ENCODE peak calls at places on chromosome 6, in four cellular contexts. One of them, this sample, is unnamed.

GRCh38 chr6:106069478-106069877 is 16.7 kb upstream of the PRDM1 start:
- DNase-seq in K562: peak
- DNase-seq in GM12878: no peak
- DNase-seq in H1: no peak
- DNase-seq in this sample: no peak

GRCh38 chr6:161300823-161301222 is 27.0 kb upstream of the AGPAT4 start:
- DNase-seq in K562: no peak
- DNase-seq in GM12878: no peak
- DNase-seq in H1: no peak
- DNase-seq in this sample: no peak

GRCh38 chr6:158066161-158066781 is 84.6 kb downstream of the SYNJ2 start:
- DNase-seq in GM12878: no peak
- DNase-seq in K562: no peak
- DNase-seq in H1: no peak
- DNase-seq in this sample: no peak

GRCh38 chr6:161584051-161584450 is 310.2 kb upstream of the AGPAT4 start:
- DNase-seq in H1: no peak
- DNase-seq in K562: no peak
- DNase-seq in GM12878: no peak
- DNase-seq in this sample: no peak

GRCh38 chr6:74410630-74411029 is 714.6 kb downstream of the CD109 start:
- DNase-seq in H1: no peak
- DNase-seq in GM12878: no peak
- DNase-seq in K562: no peak
- DNase-seq in this sample: no peak

GRCh38 chr6:143432588-143432987 is 17.9 kb downstream of the ADAT2 start:
- DNase-seq in K562: no peak
- DNase-seq in H1: no peak
- DNase-seq in GM12878: no peak
- DNase-seq in this sample: no peak

GRCh38 chr6:90241229-90241873 is 55.3 kb downstream of the BACH2 start:
- DNase-seq in K562: peak
- DNase-seq in H1: no peak
- DNase-seq in GM12878: no peak
- DNase-seq in this sample: no peak

GRCh38 chr6:155543141-155543870 is 87.7 kb upstream of the NOX3 start:
- DNase-seq in K562: no peak
- DNase-seq in H1: no peak
- DNase-seq in GM12878: no peak
- DNase-seq in this sample: no peak

GRCh38 chr6:118495639-118496296 is 52.3 kb upstream of the PLN start:
- DNase-seq in K562: no peak
- DNase-seq in H1: no peak
- DNase-seq in GM12878: no peak
- DNase-seq in this sample: peak

GRCh38 chr6:9711313-9711712 is 703.6 kb downstream of the TFAP2A start:
- DNase-seq in H1: no peak
- DNase-seq in GM12878: no peak
- DNase-seq in K562: no peak
- DNase-seq in this sample: no peak

GRCh38 chr6:109991307-109992101 is 13.4 kb downstream of the GPR6 start:
- DNase-seq in GM12878: no peak
- DNase-seq in H1: no peak
- DNase-seq in K562: no peak
- DNase-seq in this sample: no peak

GRCh38 chr6:109984410-109984809 is 6.3 kb downstream of the GPR6 start:
- DNase-seq in H1: no peak
- DNase-seq in K562: no peak
- DNase-seq in GM12878: no peak
- DNase-seq in this sample: no peak

GRCh38 chr6:109987196-109987595 is 9.1 kb downstream of the GPR6 start:
- DNase-seq in K562: no peak
- DNase-seq in GM12878: no peak
- DNase-seq in H1: no peak
- DNase-seq in this sample: no peak
- TF ChIP-seq EGR1 in K562: no peak
- TF ChIP-seq EGR1 in GM12878: no peak
- TF ChIP-seq EGR1 in H1: no peak
- TF ChIP-seq EGR1 in this sample: no peak

GRCh38 chr6:37940074-37940847 is 120.7 kb downstream of the ZFAND3 start:
- DNase-seq in K562: no peak
- DNase-seq in H1: no peak
- DNase-seq in GM12878: no peak
- DNase-seq in this sample: no peak
- TF ChIP-seq EGR1 in K562: no peak
- TF ChIP-seq EGR1 in H1: no peak
- TF ChIP-seq EGR1 in GM12878: no peak
- TF ChIP-seq EGR1 in this sample: no peak

DNA sequence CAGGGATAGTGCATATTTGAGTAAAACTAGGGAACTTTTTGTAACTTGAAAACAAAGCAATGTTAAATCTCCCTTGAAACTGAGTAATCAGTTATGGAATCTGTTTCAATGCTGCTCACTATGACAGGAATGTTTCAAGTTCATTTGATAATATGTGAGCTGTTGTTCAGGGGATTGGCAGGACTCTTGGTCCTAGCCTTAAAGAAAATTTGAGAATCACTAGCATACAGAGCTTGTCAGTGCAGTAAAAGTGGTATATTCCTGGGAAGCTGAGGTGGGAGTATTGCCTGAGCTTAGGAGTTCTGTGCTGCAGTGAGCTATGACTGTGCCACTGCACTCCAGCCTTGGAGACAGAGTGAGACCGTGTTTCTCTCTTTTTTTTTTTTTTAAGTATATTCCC is 21.6 kb upstream of the CALHM6 start:
- DNase-seq in GM12878: no peak
- DNase-seq in K562: no peak
- DNase-seq in H1: no peak
- DNase-seq in this sample: no peak
- TF ChIP-seq EGR1 in GM12878: no peak
- TF ChIP-seq EGR1 in K562: no peak
- TF ChIP-seq EGR1 in H1: no peak
- TF ChIP-seq EGR1 in this sample: no peak

GRCh38 chr6:1079525-1079924 is 232.4 kb upstream of the FOXQ1 start:
- DNase-seq in K562: no peak
- DNase-seq in GM12878: no peak
- DNase-seq in H1: no peak
- DNase-seq in this sample: no peak
- TF ChIP-seq EGR1 in K562: no peak
- TF ChIP-seq EGR1 in GM12878: no peak
- TF ChIP-seq EGR1 in H1: no peak
- TF ChIP-seq EGR1 in this sample: no peak

GRCh38 chr6:43707767-43708166 is 20.2 kb upstream of the MRPS18A start:
- DNase-seq in K562: no peak
- DNase-seq in GM12878: no peak
- DNase-seq in H1: no peak
- DNase-seq in this sample: no peak

GRCh38 chr6:43705996-43706395 is 18.4 kb upstream of the MRPS18A start:
- DNase-seq in GM12878: no peak
- DNase-seq in H1: no peak
- DNase-seq in K562: no peak
- DNase-seq in this sample: no peak

GRCh38 chr6:43707269-43707668 is 19.7 kb upstream of the MRPS18A start:
- DNase-seq in H1: no peak
- DNase-seq in GM12878: no peak
- DNase-seq in K562: no peak
- DNase-seq in this sample: no peak

GRCh38 chr6:43708857-43709653 is 21.5 kb upstream of the MRPS18A start:
- DNase-seq in H1: no peak
- DNase-seq in GM12878: no peak
- DNase-seq in K562: peak
- DNase-seq in this sample: no peak

GRCh38 chr6:43706788-43707187 is 19.2 kb upstream of the MRPS18A start:
- DNase-seq in K562: no peak
- DNase-seq in GM12878: no peak
- DNase-seq in H1: no peak
- DNase-seq in this sample: no peak
- TF ChIP-seq EGR1 in K562: no peak
- TF ChIP-seq EGR1 in GM12878: no peak
- TF ChIP-seq EGR1 in H1: no peak
- TF ChIP-seq EGR1 in this sample: no peak

GRCh38 chr6:122394016-122394415 is 5.4 kb upstream of the HSF2 start:
- DNase-seq in K562: no peak
- DNase-seq in H1: no peak
- DNase-seq in GM12878: no peak
- DNase-seq in this sample: no peak

GRCh38 chr6:122389704-122390103 is 9.7 kb upstream of the HSF2 start:
- DNase-seq in K562: no peak
- DNase-seq in GM12878: no peak
- DNase-seq in H1: no peak
- DNase-seq in this sample: no peak

GRCh38 chr6:122388945-122389344 is 10.5 kb upstream of the HSF2 start:
- DNase-seq in K562: no peak
- DNase-seq in H1: no peak
- DNase-seq in GM12878: no peak
- DNase-seq in this sample: no peak

GRCh38 chr6:122392564-122393338 is 6.7 kb upstream of the HSF2 start:
- DNase-seq in K562: no peak
- DNase-seq in GM12878: no peak
- DNase-seq in H1: no peak
- DNase-seq in this sample: no peak

GRCh38 chr6:122393339-122393896 is 6.0 kb upstream of the HSF2 start:
- DNase-seq in GM12878: no peak
- DNase-seq in K562: peak
- DNase-seq in H1: no peak
- DNase-seq in this sample: no peak
- TF ChIP-seq EGR1 in GM12878: no peak
- TF ChIP-seq EGR1 in K562: no peak
- TF ChIP-seq EGR1 in H1: no peak
- TF ChIP-seq EGR1 in this sample: no peak

GRCh38 chr6:151681426-151682059 is 125.9 kb upstream of the ESR1 start:
- DNase-seq in K562: no peak
- DNase-seq in H1: no peak
- DNase-seq in GM12878: no peak
- DNase-seq in this sample: no peak
- TF ChIP-seq EGR1 in K562: no peak
- TF ChIP-seq EGR1 in H1: no peak
- TF ChIP-seq EGR1 in GM12878: no peak
- TF ChIP-seq EGR1 in this sample: no peak

GRCh38 chr6:84788689-84789088 is 24.3 kb upstream of the TBX18 start:
- DNase-seq in GM12878: no peak
- DNase-seq in K562: peak
- DNase-seq in H1: no peak
- DNase-seq in this sample: no peak
- TF ChIP-seq EGR1 in GM12878: no peak
- TF ChIP-seq EGR1 in K562: no peak
- TF ChIP-seq EGR1 in H1: no peak
- TF ChIP-seq EGR1 in this sample: no peak